ENCODE peak calls at places on chromosomes 4 and X, in five cellular contexts. One of them, this sample, is unnamed.

GRCh38 chrX:56253832-56254703 is 21.9 kb downstream of the KLF8 start:
- DNase-seq in PC-9: no peak
- DNase-seq in K562: no peak
- DNase-seq in neural progenitor cell: no peak
- DNase-seq in PC-3: no peak
- DNase-seq in this sample: no peak

GRCh38 chr4:6892190-6892908 is 17.3 kb upstream of the TBC1D14 start:
- DNase-seq in PC-9: no peak
- DNase-seq in K562: peak
- DNase-seq in neural progenitor cell: peak
- DNase-seq in PC-3: peak
- DNase-seq in this sample: no peak

GRCh38 chrX:103754401-103754800 is 22.2 kb upstream of the PLP1 start:
- DNase-seq in PC-9: no peak
- DNase-seq in K562: no peak
- DNase-seq in neural progenitor cell: no peak
- DNase-seq in PC-3: no peak
- DNase-seq in this sample: no peak

GRCh38 chrX:10769165-10769564 is 148.8 kb upstream of the MID1 start:
- DNase-seq in PC-9: no peak
- DNase-seq in K562: peak
- DNase-seq in neural progenitor cell: peak
- DNase-seq in PC-3: peak
- DNase-seq in this sample: peak

GRCh38 chrX:2485460-2485753 is 15.4 kb downstream of the DHRSX start:
- DNase-seq in PC-9: no peak
- DNase-seq in K562: no peak
- DNase-seq in neural progenitor cell: no peak
- DNase-seq in PC-3: no peak
- DNase-seq in this sample: no peak

GRCh38 chrX:52852110-52852872 is 15.6 kb downstream of the XAGE3 start:
- DNase-seq in PC-9: no peak
- DNase-seq in K562: no peak
- DNase-seq in neural progenitor cell: no peak
- DNase-seq in PC-3: peak
- DNase-seq in this sample: peak

GRCh38 chr4:26860922-26861433 is 337 bp downstream of the STIM2 start:
- DNase-seq in PC-9: no peak
- DNase-seq in K562: no peak
- DNase-seq in neural progenitor cell: peak
- DNase-seq in PC-3: peak
- DNase-seq in this sample: peak

GRCh38 chr4:142846729-142847606 is 867 bp upstream of the INPP4B start:
- DNase-seq in PC-9: peak
- DNase-seq in K562: peak
- DNase-seq in neural progenitor cell: peak
- DNase-seq in PC-3: peak
- DNase-seq in this sample: peak

GRCh38 chr4:76705497-76705896 is 192.4 kb downstream of the SOWAHB start:
- DNase-seq in PC-9: no peak
- DNase-seq in K562: no peak
- DNase-seq in neural progenitor cell: no peak
- DNase-seq in PC-3: no peak
- DNase-seq in this sample: no peak

GRCh38 chr4:145177906-145178538 is 2.4 kb downstream of the OTUD4 start:
- DNase-seq in PC-9: peak
- DNase-seq in K562: peak
- DNase-seq in neural progenitor cell: no peak
- DNase-seq in PC-3: peak
- DNase-seq in this sample: peak

GRCh38 chrX:107716045-107716684 is 59.4 kb downstream of the TSC22D3 start:
- DNase-seq in PC-9: no peak
- DNase-seq in K562: no peak
- DNase-seq in neural progenitor cell: peak
- DNase-seq in PC-3: peak
- DNase-seq in this sample: peak

GRCh38 chr4:57119054-57119651 is 9.0 kb upstream of the IGFBP7 start:
- DNase-seq in PC-9: no peak
- DNase-seq in K562: no peak
- DNase-seq in neural progenitor cell: peak
- DNase-seq in PC-3: peak
- DNase-seq in this sample: peak

GRCh38 chrX:108122748-108123147 is 31.2 kb downstream of the ATG4A start:
- DNase-seq in PC-9: no peak
- DNase-seq in K562: no peak
- DNase-seq in neural progenitor cell: no peak
- DNase-seq in PC-3: no peak
- DNase-seq in this sample: peak

GRCh38 chr4:108172231-108172779 is 3.6 kb upstream of the LEF1 start:
- DNase-seq in PC-9: no peak
- DNase-seq in K562: no peak
- DNase-seq in neural progenitor cell: peak
- DNase-seq in PC-3: no peak
- DNase-seq in this sample: no peak

GRCh38 chrX:42466706-42467105 is 311.3 kb downstream of the PPP1R2C start:
- DNase-seq in PC-9: no peak
- DNase-seq in K562: no peak
- DNase-seq in neural progenitor cell: no peak
- DNase-seq in PC-3: no peak
- DNase-seq in this sample: peak

GRCh38 chr4:141645611-141646340 is 9.4 kb downstream of the IL15 start:
- DNase-seq in PC-9: no peak
- DNase-seq in K562: no peak
- DNase-seq in neural progenitor cell: no peak
- DNase-seq in PC-3: peak
- DNase-seq in this sample: peak

GRCh38 chr4:124060261-124060918 is 652.1 kb downstream of the ANKRD50 start:
- DNase-seq in PC-9: peak
- DNase-seq in K562: no peak
- DNase-seq in neural progenitor cell: no peak
- DNase-seq in PC-3: peak
- DNase-seq in this sample: peak

GRCh38 chr4:3288571-3289094 is 4.2 kb upstream of the RGS12 start:
- DNase-seq in PC-9: no peak
- DNase-seq in K562: no peak
- DNase-seq in neural progenitor cell: no peak
- DNase-seq in PC-3: no peak
- DNase-seq in this sample: no peak

GRCh38 chr4:40280586-40280985 is 54.5 kb upstream of the CHRNA9 start:
- DNase-seq in PC-9: no peak
- DNase-seq in K562: no peak
- DNase-seq in neural progenitor cell: no peak
- DNase-seq in PC-3: no peak
- DNase-seq in this sample: peak

GRCh38 chr4:5710962-5711478 is at the start of gene EVC:
- DNase-seq in PC-9: no peak
- DNase-seq in K562: peak
- DNase-seq in neural progenitor cell: peak
- DNase-seq in PC-3: peak
- DNase-seq in this sample: peak

GRCh38 chrX:66408507-66408906 is 230.4 kb downstream of the EDA2R start:
- DNase-seq in PC-9: no peak
- DNase-seq in K562: peak
- DNase-seq in neural progenitor cell: no peak
- DNase-seq in PC-3: peak
- DNase-seq in this sample: peak

GRCh38 chr4:166077782-166078181 is 204.7 kb downstream of the TLL1 start:
- DNase-seq in PC-9: no peak
- DNase-seq in K562: no peak
- DNase-seq in neural progenitor cell: no peak
- DNase-seq in PC-3: no peak
- DNase-seq in this sample: no peak

GRCh38 chr4:22692736-22693135 is at the start of gene GBA3:
- DNase-seq in PC-9: no peak
- DNase-seq in K562: no peak
- DNase-seq in neural progenitor cell: peak
- DNase-seq in PC-3: no peak
- DNase-seq in this sample: no peak

GRCh38 chrX:26783512-26784225 is 567.7 kb downstream of the MAGEB5 start:
- DNase-seq in PC-9: no peak
- DNase-seq in K562: peak
- DNase-seq in neural progenitor cell: peak
- DNase-seq in PC-3: peak
- DNase-seq in this sample: peak

GRCh38 chrX:13050151-13050550 is 5.7 kb upstream of the FAM9C start:
- DNase-seq in PC-9: no peak
- DNase-seq in K562: no peak
- DNase-seq in neural progenitor cell: no peak
- DNase-seq in PC-3: no peak
- DNase-seq in this sample: no peak

GRCh38 chr4:165994706-165995105 is 121.7 kb downstream of the TLL1 start:
- DNase-seq in PC-9: no peak
- DNase-seq in K562: no peak
- DNase-seq in neural progenitor cell: no peak
- DNase-seq in PC-3: peak
- DNase-seq in this sample: peak

GRCh38 chr4:37685211-37685725 is 908 bp downstream of the RELL1 start:
- DNase-seq in PC-9: no peak
- DNase-seq in K562: peak
- DNase-seq in neural progenitor cell: peak
- DNase-seq in PC-3: no peak
- DNase-seq in this sample: peak

GRCh38 chr4:130576218-130576617 is 1480.3 kb downstream of the C4orf33 start:
- DNase-seq in PC-9: no peak
- DNase-seq in K562: no peak
- DNase-seq in neural progenitor cell: peak
- DNase-seq in PC-3: no peak
- DNase-seq in this sample: no peak

GRCh38 chrX:47936224-47936939 is 67.4 kb downstream of the ZNF182 start:
- DNase-seq in PC-9: no peak
- DNase-seq in K562: peak
- DNase-seq in neural progenitor cell: peak
- DNase-seq in PC-3: no peak
- DNase-seq in this sample: no peak

GRCh38 chr4:123411976-123412589 is 15.5 kb downstream of the SPRY1 start:
- DNase-seq in PC-9: no peak
- DNase-seq in K562: no peak
- DNase-seq in neural progenitor cell: peak
- DNase-seq in PC-3: peak
- DNase-seq in this sample: no peak

GRCh38 chr4:182801626-182802025 is 115.6 kb downstream of the DCTD start:
- DNase-seq in PC-9: no peak
- DNase-seq in K562: no peak
- DNase-seq in neural progenitor cell: no peak
- DNase-seq in PC-3: no peak
- DNase-seq in this sample: no peak

GRCh38 chr4:99885063-99885664 is 9.1 kb downstream of the LAMTOR3 start:
- DNase-seq in PC-9: no peak
- DNase-seq in K562: peak
- DNase-seq in neural progenitor cell: peak
- DNase-seq in PC-3: peak
- DNase-seq in this sample: peak

GRCh38 chr4:79181190-79181589 is 144.7 kb downstream of the NAA11 start:
- DNase-seq in PC-9: no peak
- DNase-seq in K562: peak
- DNase-seq in neural progenitor cell: no peak
- DNase-seq in PC-3: no peak
- DNase-seq in this sample: no peak

DNA sequence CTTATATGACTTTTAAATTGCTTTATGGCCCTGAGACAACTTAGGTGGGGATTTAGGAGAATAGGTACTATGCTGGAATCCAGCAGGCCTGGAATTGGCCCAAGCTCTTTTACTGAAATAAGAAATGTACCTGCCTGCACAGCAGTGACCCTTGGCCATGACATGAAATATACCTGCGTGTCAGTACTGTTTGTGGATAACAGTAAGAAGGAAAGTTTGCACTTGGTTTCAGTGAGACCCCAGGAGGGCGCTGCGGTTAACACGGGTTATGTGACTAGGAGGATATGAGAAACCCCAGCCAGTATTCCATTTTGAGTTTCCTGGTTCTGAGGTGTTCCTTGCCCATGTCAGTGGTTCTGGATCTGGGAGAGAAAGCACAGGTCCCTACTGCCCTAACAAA is 5.3 kb downstream of the MTM1 start:
- DNase-seq in PC-9: no peak
- DNase-seq in K562: no peak
- DNase-seq in neural progenitor cell: no peak
- DNase-seq in PC-3: no peak
- DNase-seq in this sample: no peak
- H3K4me3 ChIP-seq in PC-9: no peak
- H3K4me3 ChIP-seq in K562: no peak
- H3K4me3 ChIP-seq in neural progenitor cell: no peak
- H3K4me3 ChIP-seq in PC-3: no peak
- H3K4me3 ChIP-seq in this sample: no peak

DNA sequence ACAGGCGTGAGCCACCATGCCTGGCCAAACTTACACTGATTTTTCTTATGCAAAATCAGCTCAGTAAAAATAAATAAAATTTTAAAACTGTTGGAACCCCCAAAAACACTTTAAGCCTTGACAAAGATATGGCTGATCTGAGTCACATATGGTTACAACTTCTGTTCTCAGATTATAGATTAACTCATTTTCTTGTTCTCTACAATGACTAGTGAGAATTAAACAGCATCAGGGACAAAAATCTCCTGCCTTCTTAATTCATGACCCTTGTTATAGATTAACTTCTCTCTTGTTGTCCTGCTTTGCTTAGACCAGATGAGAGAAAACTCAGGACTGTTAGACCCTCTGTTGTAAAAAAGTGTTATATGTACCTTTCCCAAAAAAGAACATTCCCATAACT is 24.2 kb upstream of the EXOC1L start:
- DNase-seq in PC-9: no peak
- DNase-seq in K562: no peak
- DNase-seq in neural progenitor cell: no peak
- DNase-seq in PC-3: no peak
- DNase-seq in this sample: no peak
- H3K27ac ChIP-seq in PC-9: no peak
- H3K27ac ChIP-seq in K562: no peak
- H3K27ac ChIP-seq in neural progenitor cell: no peak
- H3K27ac ChIP-seq in PC-3: no peak
- H3K27ac ChIP-seq in this sample: no peak

GRCh38 chr4:183906736-183907651 is 1.9 kb downstream of the STOX2 start:
- DNase-seq in PC-9: no peak
- DNase-seq in K562: no peak
- DNase-seq in neural progenitor cell: peak
- DNase-seq in PC-3: no peak
- DNase-seq in this sample: no peak
- TF ChIP-seq EZH2 in PC-9: no peak
- TF ChIP-seq EZH2 in K562: no peak
- TF ChIP-seq EZH2 in neural progenitor cell: no peak
- TF ChIP-seq EZH2 in PC-3: no peak
- TF ChIP-seq EZH2 in this sample: peak

GRCh38 chr4:152352215-152352614 is 183.7 kb downstream of the FBXW7 start:
- DNase-seq in PC-9: no peak
- DNase-seq in K562: no peak
- DNase-seq in neural progenitor cell: no peak
- DNase-seq in PC-3: no peak
- DNase-seq in this sample: no peak

GRCh38 chr4:152352645-152353116 is 183.2 kb downstream of the FBXW7 start:
- DNase-seq in PC-9: no peak
- DNase-seq in K562: peak
- DNase-seq in neural progenitor cell: peak
- DNase-seq in PC-3: peak
- DNase-seq in this sample: peak

GRCh38 chr4:152346979-152347378 is 188.9 kb downstream of the FBXW7 start:
- DNase-seq in PC-9: no peak
- DNase-seq in K562: no peak
- DNase-seq in neural progenitor cell: no peak
- DNase-seq in PC-3: no peak
- DNase-seq in this sample: no peak

GRCh38 chr4:152348670-152349069 is 187.2 kb downstream of the FBXW7 start:
- DNase-seq in PC-9: no peak
- DNase-seq in K562: no peak
- DNase-seq in neural progenitor cell: peak
- DNase-seq in PC-3: peak
- DNase-seq in this sample: peak

GRCh38 chr4:152351080-152351479 is 184.8 kb downstream of the FBXW7 start:
- DNase-seq in PC-9: no peak
- DNase-seq in K562: no peak
- DNase-seq in neural progenitor cell: no peak
- DNase-seq in PC-3: no peak
- DNase-seq in this sample: no peak
- H3K4me3 ChIP-seq in PC-9: no peak
- H3K4me3 ChIP-seq in K562: no peak
- H3K4me3 ChIP-seq in neural progenitor cell: no peak
- H3K4me3 ChIP-seq in PC-3: no peak
- H3K4me3 ChIP-seq in this sample: peak

This sample was measured in mammary epithelial cell.